ENCODE peak calls at places on chromosomes 4 and X, in five cellular contexts. A is pulmonary artery endothelial cell; C is transverse colon; F is central memory CD8-positive, alpha-beta T cell; W is NCI-H1105. V is an unnamed sample.

GRCh38 chr4:107600456-107600855 is 119.6 kb downstream of the PAPSS1 start:
- DNase-seq in A (no peak), C (no peak), F (no peak), W (no peak), V (no peak)

GRCh38 chr4:109009909-109010308 is 247.1 kb upstream of the ETNPPL start:
- DNase-seq in A (no peak), C (no peak), F (no peak), W (no peak), V (no peak)

GRCh38 chr4:1285151-1285789 is 4.4 kb upstream of the MAEA start:
- DNase-seq in A (no peak), C (no peak), F (no peak), W (no peak), V (no peak)

GRCh38 chrX:21645437-21646220 is 12.5 kb downstream of the KLHL34 start:
- DNase-seq in A (no peak), C (no peak), F (no peak), W (no peak), V (no peak)

GRCh38 chr4:609400-610050 is 15.8 kb upstream of the PDE6B start:
- DNase-seq in A (no peak), C (no peak), F (no peak), W (no peak), V (no peak)

GRCh38 chr4:41602886-41603503 is 65.0 kb downstream of the LIMCH1 start:
- DNase-seq in A (no peak), C (no peak), F (no peak), W (no peak), V (no peak)

GRCh38 chrX:19005909-19006308 is 22.0 kb upstream of the PHKA2 start:
- DNase-seq in A (no peak), C (no peak), F (no peak), W (no peak), V (peak; percentile 13)

GRCh38 chr4:74344031-74344430 is 20.9 kb upstream of the EREG start:
- DNase-seq in A (no peak), C (no peak), F (no peak), W (no peak), V (no peak)

GRCh38 chrX:9888953-9889470 is 78.1 kb upstream of the CLDN34 start:
- DNase-seq in A (no peak), C (no peak), F (no peak), W (no peak), V (no peak)

GRCh38 chrX:16827225-16827624 is 41.0 kb downstream of the TXLNG start:
- DNase-seq in A (no peak), C (no peak), F (no peak), W (no peak), V (no peak)

GRCh38 chr4:152728343-152728742 is 48.5 kb upstream of the TMEM154 start:
- DNase-seq in A (no peak), C (no peak), F (no peak), W (no peak), V (no peak)

GRCh38 chr4:37682701-37683401 is 3.3 kb downstream of the RELL1 start:
- DNase-seq in A (no peak), C (no peak), F (no peak), W (no peak), V (no peak)

GRCh38 chr4:7970031-7970946 is 30.6 kb upstream of the AFAP1 start:
- DNase-seq in A (no peak), C (peak; percentile 75), F (no peak), W (no peak), V (peak; percentile 81)

GRCh38 chr4:94483895-94484294 is 32.2 kb downstream of the PDLIM5 start:
- DNase-seq in A (no peak), C (no peak), F (no peak), W (no peak), V (no peak)

GRCh38 chr4:4913147-4913561 is 53.7 kb downstream of the MSX1 start:
- DNase-seq in A (no peak), C (no peak), F (no peak), W (no peak), V (no peak)

GRCh38 chrX:65874765-65875164 is 165.1 kb downstream of the VSIG4 start:
- DNase-seq in A (no peak), C (no peak), F (no peak), W (no peak), V (no peak)

GRCh38 chrX:140034916-140035315 is 69.6 kb upstream of the CXorf66 start:
- DNase-seq in A (no peak), C (no peak), F (no peak), W (no peak), V (no peak)

GRCh38 chr4:20253272-20253798 is 1.6 kb downstream of the SLIT2 start:
- DNase-seq in A (no peak), C (no peak), F (no peak), W (no peak), V (no peak)

GRCh38 chr4:98113005-98113404 is 30.3 kb downstream of the STPG2 start:
- DNase-seq in A (no peak), C (no peak), F (no peak), W (no peak), V (peak; percentile 10)

GRCh38 chrX:46208225-46208854 is 336.9 kb downstream of the ZNF674 start:
- DNase-seq in A (no peak), C (no peak), F (no peak), W (no peak), V (no peak)

GRCh38 chr4:105741548-105741947 is 33.0 kb downstream of the GSTCD start:
- DNase-seq in A (no peak), C (no peak), F (no peak), W (no peak), V (no peak)

GRCh38 chr4:48924416-48924815 is 17.8 kb upstream of the OCIAD2 start:
- DNase-seq in A (no peak), C (no peak), F (no peak), W (no peak), V (no peak)

GRCh38 chr4:171025776-171026175 is 787.4 kb upstream of the GALNTL6 start:
- DNase-seq in A (no peak), C (no peak), F (no peak), W (no peak), V (no peak)

GRCh38 chrX:13760428-13760827 is 25.9 kb downstream of the OFD1 start:
- DNase-seq in A (no peak), C (no peak), F (no peak), W (no peak), V (no peak)

GRCh38 chr4:8403173-8403753 is 37.3 kb downstream of the ACOX3 start:
- DNase-seq in A (no peak), C (peak; percentile 75), F (peak; percentile 25), W (peak; percentile 46), V (peak; percentile 81)

GRCh38 chr4:80075995-80076394 is 3.0 kb upstream of the ANTXR2 start:
- DNase-seq in A (no peak), C (no peak), F (no peak), W (no peak), V (no peak)